ENCODE peak calls at places on chromosomes 11 and 22, in eight cellular contexts. D is GM12892, A is prostate gland, Z is esophagus muscularis mucosa, U is spleen, R is stomach, K is sigmoid colon, G is K562. O is an unnamed sample.

GRCh38 chr11:47156333-47156732 is 20.3 kb downstream of the ARFGAP2 start:
- DNase-seq in D (no peak), A (no peak), Z (no peak), U (no peak), R (no peak), K (no peak), G (no peak), O (no peak)

GRCh38 chr11:31817054-31817620 is 6.0 kb upstream of the PAX6 start:
- DNase-seq in D (no peak), A (no peak), Z (no peak), U (peak; percentile 64), R (no peak), K (peak; percentile 52), G (no peak), O (no peak)

GRCh38 chr11:100329352-100329751 is 357.7 kb upstream of the ARHGAP42 start:
- DNase-seq in D (no peak), A (no peak), Z (no peak), U (no peak), R (no peak), K (no peak), G (no peak), O (no peak)

GRCh38 chr22:32700186-32700882 is 101.2 kb upstream of the TIMP3 start:
- DNase-seq in D (no peak), A (no peak), Z (no peak), U (no peak), R (no peak), K (no peak), G (no peak), O (no peak)

GRCh38 chr11:128942272-128942612 is 429 bp downstream of the TP53AIP1 start:
- DNase-seq in D (no peak), A (no peak), Z (no peak), U (no peak), R (no peak), K (no peak), G (no peak), O (no peak)

GRCh38 chr22:48748113-48748859 is 1079.4 kb downstream of the BRD1 start:
- DNase-seq in D (no peak), A (peak; percentile 2), Z (peak; percentile 60), U (peak; percentile 56), R (peak; percentile 20), K (peak; percentile 51), G (no peak), O (no peak)

GRCh38 chr11:11553595-11553994 is 68.2 kb downstream of the GALNT18 start:
- DNase-seq in D (no peak), A (no peak), Z (no peak), U (no peak), R (no peak), K (no peak), G (no peak), O (no peak)

GRCh38 chr11:45665206-45665932 is at the start of gene CHST1:
- DNase-seq in D (no peak), A (peak; percentile 21), Z (no peak), U (peak; percentile 74), R (peak; percentile 67), K (peak; percentile 74), G (peak; percentile 78), O (no peak)

GRCh38 chr11:71453911-71454304 is 905 bp downstream of the NADSYN1 start:
- DNase-seq in D (no peak), A (no peak), Z (no peak), U (no peak), R (no peak), K (no peak), G (no peak), O (no peak)

GRCh38 chr22:49761836-49762235 is 65.8 kb downstream of the BRD1 start:
- DNase-seq in D (no peak), A (no peak), Z (no peak), U (no peak), R (no peak), K (no peak), G (no peak), O (no peak)

GRCh38 chr11:30314625-30315024 is 8.3 kb upstream of the ARL14EP start:
- DNase-seq in D (no peak), A (no peak), Z (no peak), U (no peak), R (no peak), K (no peak), G (no peak), O (no peak)

GRCh38 chr11:19557720-19558140 is 154.9 kb upstream of the NAV2 start:
- DNase-seq in D (no peak), A (peak; percentile 72), Z (no peak), U (peak; percentile 89), R (peak; percentile 81), K (peak; percentile 91), G (peak; percentile 76), O (peak; percentile 24)

GRCh38 chr22:22552630-22553029 is 6.4 kb downstream of the PRAME start:
- DNase-seq in D (no peak), A (no peak), Z (no peak), U (no peak), R (no peak), K (no peak), G (peak; percentile 86), O (no peak)

GRCh38 chr11:6307879-6308278 is 12.4 kb downstream of the CAVIN3 start:
- DNase-seq in D (no peak), A (no peak), Z (no peak), U (no peak), R (no peak), K (no peak), G (no peak), O (no peak)

GRCh38 chr11:35232961-35233360 is 94.0 kb downstream of the CD44 start:
- DNase-seq in D (no peak), A (no peak), Z (no peak), U (no peak), R (no peak), K (no peak), G (no peak), O (no peak)
- TF ChIP-seq POLR2AphosphoS5 in D (no peak), A (no peak), Z (peak; percentile 62), U (no peak), R (no peak), K (no peak), G (no peak), O (no peak)

GRCh38 chr22:31431950-31432349 is 32.5 kb downstream of the DRG1 start:
- DNase-seq in D (no peak), A (no peak), Z (no peak), U (no peak), R (no peak), K (no peak), G (no peak), O (no peak)

GRCh38 chr22:31441652-31442051 is 42.2 kb downstream of the DRG1 start:
- DNase-seq in D (no peak), A (no peak), Z (no peak), U (no peak), R (no peak), K (no peak), G (no peak), O (no peak)

GRCh38 chr22:31439805-31440204 is 40.4 kb downstream of the DRG1 start:
- DNase-seq in D (no peak), A (no peak), Z (no peak), U (no peak), R (no peak), K (no peak), G (no peak), O (no peak)

GRCh38 chr22:31440681-31441080 is 41.3 kb downstream of the DRG1 start:
- DNase-seq in D (no peak), A (no peak), Z (no peak), U (no peak), R (no peak), K (no peak), G (no peak), O (no peak)

DNA sequence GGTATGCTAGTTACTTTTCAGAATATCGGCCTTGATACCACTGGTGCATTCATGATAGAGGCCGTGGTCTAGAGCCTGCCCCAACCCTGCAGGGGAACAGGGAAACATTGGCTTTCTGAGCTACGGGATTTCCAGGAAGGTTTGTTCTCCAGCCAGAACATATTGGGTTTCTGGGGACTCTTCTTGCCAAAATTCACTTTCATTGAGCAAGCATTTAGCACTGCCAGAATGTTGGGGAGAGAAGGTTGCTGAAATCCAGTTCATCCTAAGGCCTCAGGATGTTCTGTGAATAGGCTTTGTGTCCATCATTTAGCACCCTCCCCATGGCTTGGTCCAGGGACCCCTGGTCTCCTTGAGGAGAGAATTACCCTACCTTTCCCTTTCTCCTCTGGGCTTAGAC is 36.7 kb downstream of the DRG1 start:
- DNase-seq in D (no peak), A (peak; percentile 20), Z (no peak), U (no peak), R (no peak), K (no peak), G (no peak), O (no peak)
- TF ChIP-seq POLR2AphosphoS5 in D (no peak), A (peak; percentile 27), Z (no peak), U (no peak), R (no peak), K (no peak), G (no peak), O (no peak)

DNA sequence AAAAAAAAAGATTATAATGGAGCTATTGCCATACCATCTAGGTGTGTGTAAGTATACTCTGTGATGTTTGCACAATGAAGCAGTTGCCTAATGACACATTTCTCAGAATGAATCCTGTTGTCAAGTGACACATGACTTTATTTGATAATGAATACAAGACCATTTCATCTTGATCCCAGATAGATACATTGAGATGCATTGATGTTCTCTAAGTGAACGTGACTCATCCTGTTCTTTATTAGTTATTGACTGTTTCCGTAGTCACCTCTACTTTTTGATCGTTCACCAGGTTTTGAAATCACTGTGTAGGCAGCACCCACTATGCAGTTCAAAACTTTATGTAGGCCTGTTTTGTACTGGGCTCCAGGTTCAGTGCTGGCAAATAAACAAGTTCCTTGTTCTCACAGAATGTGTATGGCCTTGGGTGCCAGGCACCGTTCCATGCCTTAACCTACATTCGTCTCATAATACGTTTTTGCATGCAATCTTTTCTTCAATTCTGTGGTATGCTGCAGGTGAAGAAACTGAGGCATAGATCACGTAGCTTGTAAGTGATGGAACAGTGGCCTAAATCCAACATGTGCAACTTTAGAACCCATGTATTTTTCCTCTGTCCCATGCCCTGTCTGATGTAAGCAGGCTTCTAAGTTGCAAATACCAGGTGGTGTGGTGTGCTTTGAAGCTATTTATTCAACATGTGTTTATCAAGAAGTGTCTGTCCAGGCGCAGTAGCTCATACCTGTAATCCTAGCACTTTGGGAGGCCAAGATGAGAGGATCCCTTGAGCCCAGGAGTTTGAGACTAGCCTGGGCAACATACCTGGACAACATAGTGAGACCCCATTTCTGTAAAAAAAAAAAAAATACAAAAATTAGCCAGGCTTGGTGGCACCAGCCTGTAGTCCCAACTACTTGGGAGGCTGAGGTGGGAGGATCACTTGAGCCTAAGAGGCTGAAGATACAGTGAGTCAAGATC is 10.4 kb downstream of the SREBF2 start:
- DNase-seq in D (no peak), A (no peak), Z (no peak), U (no peak), R (no peak), K (no peak), G (no peak), O (no peak)
- TF ChIP-seq POLR2AphosphoS5 in D (no peak), A (peak; percentile 29), Z (no peak), U (no peak), R (no peak), K (no peak), G (no peak), O (no peak)

DNA sequence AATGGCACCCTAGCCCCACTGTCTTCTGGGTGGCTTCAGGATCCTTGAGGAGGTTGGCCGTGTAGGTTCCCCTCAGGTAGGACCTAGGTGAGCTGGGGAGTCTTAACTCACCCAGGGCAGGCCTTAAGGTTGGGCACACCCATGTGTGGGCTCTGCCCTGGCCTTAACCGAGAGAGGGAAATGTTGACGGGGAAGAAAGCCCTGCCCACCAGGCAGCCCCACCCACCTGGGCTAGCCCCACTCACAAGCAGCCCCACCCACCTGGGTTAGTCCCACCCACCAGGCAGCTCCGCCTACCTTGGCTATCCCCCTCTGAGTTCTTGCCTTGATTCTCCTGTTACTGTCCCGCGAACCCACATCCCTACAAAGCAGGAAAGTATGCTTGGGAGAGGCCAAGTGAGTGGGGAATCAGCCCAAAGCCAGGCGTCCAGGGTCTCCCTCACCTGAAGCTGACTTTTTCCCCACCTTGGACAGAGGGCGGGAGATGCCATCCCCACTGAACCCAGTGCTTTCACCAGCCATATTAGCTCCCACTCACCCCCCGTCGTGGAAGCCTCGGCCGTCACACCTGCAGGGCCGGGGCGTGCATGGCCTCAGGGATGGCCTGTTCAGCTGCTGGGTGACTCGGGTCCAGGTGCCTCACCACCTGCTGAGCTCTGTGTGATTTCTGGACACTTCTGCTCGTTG is at the start of gene MYEOV:
- DNase-seq in D (peak; percentile 67), A (no peak), Z (no peak), U (peak; percentile 83), R (peak; percentile 67), K (no peak), G (peak; percentile 99), O (no peak)
- TF ChIP-seq POLR2AphosphoS5 in D (no peak), A (no peak), Z (no peak), U (no peak), R (no peak), K (no peak), G (peak; percentile 76), O (no peak)

O was measured in HL-60.